ENCODE peak calls at places on chromosomes 5 and 9, in eight cellular contexts. One of them, this sample, is unnamed.

GRCh38 chr5:128782446-128782845 is 182.8 kb upstream of the SLC27A6 start:
- DNase-seq in naive thymus-derived CD4-positive, alpha-beta T cell: no peak
- DNase-seq in neural progenitor cell: no peak
- DNase-seq in endodermal cell: no peak
- DNase-seq in uterus: peak
- DNase-seq in adipocyte: peak
- DNase-seq in brain microvascular endothelial cell: peak
- DNase-seq in foreskin fibroblast: peak
- DNase-seq in this sample: peak

GRCh38 chr9:134501266-134502181 is 140.1 kb upstream of the COL5A1 start:
- DNase-seq in neural progenitor cell: no peak
- DNase-seq in endodermal cell: no peak
- DNase-seq in uterus: no peak
- DNase-seq in foreskin fibroblast: no peak
- DNase-seq in brain microvascular endothelial cell: no peak
- DNase-seq in naive thymus-derived CD4-positive, alpha-beta T cell: no peak
- DNase-seq in adipocyte: no peak
- DNase-seq in this sample: no peak

GRCh38 chr9:18325337-18326011 is 148.5 kb upstream of the ADAMTSL1 start:
- DNase-seq in endodermal cell: no peak
- DNase-seq in adipocyte: no peak
- DNase-seq in naive thymus-derived CD4-positive, alpha-beta T cell: no peak
- DNase-seq in foreskin fibroblast: no peak
- DNase-seq in brain microvascular endothelial cell: no peak
- DNase-seq in neural progenitor cell: no peak
- DNase-seq in uterus: no peak
- DNase-seq in this sample: no peak

GRCh38 chr5:6328173-6328572 is 50.2 kb downstream of the MED10 start:
- DNase-seq in endodermal cell: peak
- DNase-seq in foreskin fibroblast: no peak
- DNase-seq in naive thymus-derived CD4-positive, alpha-beta T cell: no peak
- DNase-seq in adipocyte: peak
- DNase-seq in uterus: no peak
- DNase-seq in brain microvascular endothelial cell: peak
- DNase-seq in neural progenitor cell: peak
- DNase-seq in this sample: peak

GRCh38 chr9:103485138-103485537 is 490.0 kb downstream of the CYLC2 start:
- DNase-seq in naive thymus-derived CD4-positive, alpha-beta T cell: no peak
- DNase-seq in endodermal cell: no peak
- DNase-seq in uterus: no peak
- DNase-seq in foreskin fibroblast: no peak
- DNase-seq in neural progenitor cell: no peak
- DNase-seq in adipocyte: no peak
- DNase-seq in brain microvascular endothelial cell: no peak
- DNase-seq in this sample: no peak

GRCh38 chr5:100667021-100667671 is 132.0 kb downstream of the FAM174A start:
- DNase-seq in foreskin fibroblast: peak
- DNase-seq in brain microvascular endothelial cell: peak
- DNase-seq in endodermal cell: no peak
- DNase-seq in uterus: no peak
- DNase-seq in adipocyte: peak
- DNase-seq in naive thymus-derived CD4-positive, alpha-beta T cell: no peak
- DNase-seq in neural progenitor cell: no peak
- DNase-seq in this sample: peak

GRCh38 chr9:78865757-78866156 is 568.8 kb downstream of the PSAT1 start:
- DNase-seq in foreskin fibroblast: no peak
- DNase-seq in endodermal cell: no peak
- DNase-seq in neural progenitor cell: no peak
- DNase-seq in adipocyte: no peak
- DNase-seq in uterus: no peak
- DNase-seq in naive thymus-derived CD4-positive, alpha-beta T cell: no peak
- DNase-seq in brain microvascular endothelial cell: no peak
- DNase-seq in this sample: no peak

GRCh38 chr5:14210729-14211128 is 67.6 kb downstream of the TRIO start:
- DNase-seq in neural progenitor cell: no peak
- DNase-seq in uterus: no peak
- DNase-seq in naive thymus-derived CD4-positive, alpha-beta T cell: no peak
- DNase-seq in adipocyte: no peak
- DNase-seq in brain microvascular endothelial cell: no peak
- DNase-seq in endodermal cell: no peak
- DNase-seq in foreskin fibroblast: no peak
- DNase-seq in this sample: no peak

GRCh38 chr9:87327567-87328125 is 170.0 kb upstream of the DAPK1 start:
- DNase-seq in adipocyte: peak
- DNase-seq in neural progenitor cell: no peak
- DNase-seq in brain microvascular endothelial cell: no peak
- DNase-seq in foreskin fibroblast: peak
- DNase-seq in uterus: no peak
- DNase-seq in endodermal cell: no peak
- DNase-seq in naive thymus-derived CD4-positive, alpha-beta T cell: no peak
- DNase-seq in this sample: no peak

GRCh38 chr5:157458835-157459234 is 1.2 kb upstream of the NIPAL4 start:
- DNase-seq in foreskin fibroblast: no peak
- DNase-seq in neural progenitor cell: no peak
- DNase-seq in adipocyte: no peak
- DNase-seq in naive thymus-derived CD4-positive, alpha-beta T cell: no peak
- DNase-seq in uterus: no peak
- DNase-seq in endodermal cell: no peak
- DNase-seq in brain microvascular endothelial cell: no peak
- DNase-seq in this sample: no peak
- H3K4me3 ChIP-seq in foreskin fibroblast: no peak
- H3K4me3 ChIP-seq in neural progenitor cell: no peak
- H3K4me3 ChIP-seq in adipocyte: no peak
- H3K4me3 ChIP-seq in naive thymus-derived CD4-positive, alpha-beta T cell: no peak
- H3K4me3 ChIP-seq in uterus: no peak
- H3K4me3 ChIP-seq in endodermal cell: no peak
- H3K4me3 ChIP-seq in brain microvascular endothelial cell: no peak
- H3K4me3 ChIP-seq in this sample: no peak

GRCh38 chr5:55989860-55990259 is 4.9 kb downstream of the IL6ST start:
- DNase-seq in naive thymus-derived CD4-positive, alpha-beta T cell: no peak
- DNase-seq in uterus: no peak
- DNase-seq in brain microvascular endothelial cell: no peak
- DNase-seq in foreskin fibroblast: no peak
- DNase-seq in adipocyte: peak
- DNase-seq in neural progenitor cell: no peak
- DNase-seq in endodermal cell: no peak
- DNase-seq in this sample: peak
- H3K4me3 ChIP-seq in naive thymus-derived CD4-positive, alpha-beta T cell: peak
- H3K4me3 ChIP-seq in uterus: no peak
- H3K4me3 ChIP-seq in brain microvascular endothelial cell: no peak
- H3K4me3 ChIP-seq in foreskin fibroblast: peak
- H3K4me3 ChIP-seq in adipocyte: peak
- H3K4me3 ChIP-seq in neural progenitor cell: no peak
- H3K4me3 ChIP-seq in endodermal cell: peak
- H3K4me3 ChIP-seq in this sample: peak

DNA sequence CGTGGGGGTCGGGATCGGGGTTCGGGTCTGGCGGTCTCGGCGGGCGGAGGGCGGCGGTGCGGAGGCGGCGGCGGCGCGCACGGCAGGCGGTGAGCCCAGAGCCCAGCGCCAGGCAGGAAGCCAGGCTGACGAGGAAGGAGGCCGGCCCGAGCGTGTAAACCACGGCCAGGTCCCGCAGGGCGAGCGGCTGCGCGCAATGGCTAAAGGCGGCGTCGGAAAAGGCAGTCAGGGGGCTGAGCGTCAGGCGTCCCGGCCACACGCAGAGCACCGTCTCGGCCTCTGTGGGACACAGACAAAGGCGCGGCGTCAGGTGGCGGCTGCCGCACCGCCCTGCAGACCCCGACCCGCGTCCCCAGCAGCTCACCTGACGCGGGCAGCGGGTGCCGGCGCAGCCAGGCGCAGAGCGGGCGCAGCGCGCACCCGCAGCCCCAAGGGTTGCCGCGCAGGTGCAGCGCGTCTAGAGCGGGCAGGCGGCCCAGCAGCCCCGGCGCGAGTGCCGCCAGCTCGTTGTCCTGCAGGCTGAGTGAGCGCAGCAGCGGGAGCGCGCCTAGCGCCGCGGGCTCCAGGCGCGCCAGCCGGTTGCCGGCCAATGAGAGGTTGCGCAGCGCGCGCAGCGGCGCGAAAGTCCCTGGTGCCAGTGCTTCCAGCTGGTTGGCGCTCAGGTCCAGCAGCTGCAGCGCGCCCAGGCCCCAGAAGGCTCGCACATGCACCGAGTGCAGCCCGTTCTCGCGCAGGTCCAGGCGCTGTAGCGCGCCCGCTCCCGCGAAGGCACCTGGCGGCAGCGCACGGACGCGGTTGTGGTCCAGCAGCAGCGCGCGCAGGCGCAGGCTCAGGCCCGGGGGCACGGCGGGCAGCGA is 716 bp downstream of the LRRC26 start:
- DNase-seq in adipocyte: peak
- DNase-seq in foreskin fibroblast: peak
- DNase-seq in naive thymus-derived CD4-positive, alpha-beta T cell: no peak
- DNase-seq in neural progenitor cell: peak
- DNase-seq in endodermal cell: peak
- DNase-seq in uterus: no peak
- DNase-seq in brain microvascular endothelial cell: peak
- DNase-seq in this sample: peak
- H3K4me3 ChIP-seq in adipocyte: peak
- H3K4me3 ChIP-seq in foreskin fibroblast: no peak
- H3K4me3 ChIP-seq in naive thymus-derived CD4-positive, alpha-beta T cell: no peak
- H3K4me3 ChIP-seq in neural progenitor cell: peak
- H3K4me3 ChIP-seq in endodermal cell: peak
- H3K4me3 ChIP-seq in uterus: peak
- H3K4me3 ChIP-seq in brain microvascular endothelial cell: no peak
- H3K4me3 ChIP-seq in this sample: peak

GRCh38 chr5:84383816-84384603 is 670 bp downstream of the EDIL3 start:
- DNase-seq in foreskin fibroblast: no peak
- DNase-seq in adipocyte: peak
- DNase-seq in endodermal cell: peak
- DNase-seq in neural progenitor cell: peak
- DNase-seq in naive thymus-derived CD4-positive, alpha-beta T cell: no peak
- DNase-seq in brain microvascular endothelial cell: peak
- DNase-seq in uterus: peak
- DNase-seq in this sample: peak

GRCh38 chr5:84382363-84383295 is 2.1 kb downstream of the EDIL3 start:
- DNase-seq in brain microvascular endothelial cell: peak
- DNase-seq in adipocyte: peak
- DNase-seq in endodermal cell: peak
- DNase-seq in naive thymus-derived CD4-positive, alpha-beta T cell: no peak
- DNase-seq in foreskin fibroblast: no peak
- DNase-seq in uterus: peak
- DNase-seq in neural progenitor cell: peak
- DNase-seq in this sample: peak

GRCh38 chr5:84383296-84383815 is 1.3 kb downstream of the EDIL3 start:
- DNase-seq in uterus: no peak
- DNase-seq in naive thymus-derived CD4-positive, alpha-beta T cell: no peak
- DNase-seq in brain microvascular endothelial cell: no peak
- DNase-seq in neural progenitor cell: no peak
- DNase-seq in adipocyte: no peak
- DNase-seq in endodermal cell: no peak
- DNase-seq in foreskin fibroblast: no peak
- DNase-seq in this sample: no peak

GRCh38 chr5:84384604-84385575 is at the start of gene EDIL3:
- DNase-seq in uterus: peak
- DNase-seq in adipocyte: peak
- DNase-seq in naive thymus-derived CD4-positive, alpha-beta T cell: no peak
- DNase-seq in endodermal cell: peak
- DNase-seq in brain microvascular endothelial cell: peak
- DNase-seq in neural progenitor cell: peak
- DNase-seq in foreskin fibroblast: no peak
- DNase-seq in this sample: peak

GRCh38 chr5:84385705-84386104 is 1.0 kb upstream of the EDIL3 start:
- DNase-seq in foreskin fibroblast: no peak
- DNase-seq in neural progenitor cell: no peak
- DNase-seq in naive thymus-derived CD4-positive, alpha-beta T cell: no peak
- DNase-seq in adipocyte: no peak
- DNase-seq in brain microvascular endothelial cell: no peak
- DNase-seq in uterus: no peak
- DNase-seq in endodermal cell: no peak
- DNase-seq in this sample: peak
- H3K4me3 ChIP-seq in foreskin fibroblast: no peak
- H3K4me3 ChIP-seq in neural progenitor cell: peak
- H3K4me3 ChIP-seq in naive thymus-derived CD4-positive, alpha-beta T cell: no peak
- H3K4me3 ChIP-seq in adipocyte: no peak
- H3K4me3 ChIP-seq in brain microvascular endothelial cell: peak
- H3K4me3 ChIP-seq in uterus: peak
- H3K4me3 ChIP-seq in endodermal cell: no peak
- H3K4me3 ChIP-seq in this sample: peak

DNA sequence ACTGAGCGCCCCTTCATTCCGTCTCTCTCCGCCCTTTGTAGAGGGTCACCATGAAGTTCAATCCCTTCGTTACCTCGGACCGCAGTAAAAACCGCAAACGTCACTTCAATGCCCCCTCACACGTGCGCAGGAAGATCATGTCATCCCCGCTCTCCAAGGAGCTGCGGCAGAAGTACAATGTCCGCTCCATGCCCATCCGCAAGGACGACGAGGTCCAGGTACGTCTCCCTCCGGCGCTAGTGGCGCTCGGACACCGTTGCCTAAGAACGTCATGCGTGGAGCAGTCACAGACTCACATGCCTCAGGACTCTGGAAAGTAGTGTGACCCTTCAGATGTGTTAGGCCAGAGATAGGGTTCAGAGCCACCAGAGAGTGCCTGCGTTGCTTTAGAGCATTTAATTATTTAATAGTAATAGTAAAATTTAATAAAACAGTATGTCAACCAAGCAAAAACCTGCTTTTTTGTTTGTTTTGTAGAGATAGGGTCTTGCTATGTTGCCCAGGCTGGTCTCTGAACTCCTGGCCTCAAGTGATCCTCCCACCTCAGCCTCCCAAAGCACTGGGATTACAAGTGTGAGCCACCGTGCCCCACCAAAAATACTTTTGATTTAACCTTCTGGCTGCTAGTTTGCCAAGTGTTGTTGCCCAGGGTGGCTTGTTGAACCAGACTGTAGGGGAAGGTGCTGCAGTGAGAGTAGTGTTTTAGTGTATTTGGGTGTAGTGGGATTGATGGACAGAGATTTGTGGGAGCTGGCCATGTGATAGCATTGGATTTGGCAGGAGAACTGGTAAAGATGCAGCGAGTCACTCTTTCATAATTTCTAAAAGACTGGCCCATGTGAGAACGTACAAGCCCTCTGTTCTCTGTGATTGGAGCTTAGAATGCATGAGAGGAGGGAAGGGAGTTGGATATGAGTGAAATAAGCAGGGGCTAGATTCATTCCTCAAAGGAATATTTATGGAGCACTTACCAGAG is 888 bp downstream of the RPL26L1 start:
- DNase-seq in uterus: no peak
- DNase-seq in foreskin fibroblast: no peak
- DNase-seq in neural progenitor cell: no peak
- DNase-seq in naive thymus-derived CD4-positive, alpha-beta T cell: no peak
- DNase-seq in endodermal cell: no peak
- DNase-seq in adipocyte: no peak
- DNase-seq in brain microvascular endothelial cell: no peak
- DNase-seq in this sample: no peak
- H3K4me3 ChIP-seq in uterus: peak
- H3K4me3 ChIP-seq in foreskin fibroblast: peak
- H3K4me3 ChIP-seq in neural progenitor cell: peak
- H3K4me3 ChIP-seq in naive thymus-derived CD4-positive, alpha-beta T cell: peak
- H3K4me3 ChIP-seq in endodermal cell: peak
- H3K4me3 ChIP-seq in adipocyte: peak
- H3K4me3 ChIP-seq in brain microvascular endothelial cell: peak
- H3K4me3 ChIP-seq in this sample: peak

GRCh38 chr5:1007681-1008450 is 736 bp upstream of the NKD2 start:
- DNase-seq in uterus: peak
- DNase-seq in brain microvascular endothelial cell: no peak
- DNase-seq in neural progenitor cell: no peak
- DNase-seq in adipocyte: no peak
- DNase-seq in endodermal cell: peak
- DNase-seq in foreskin fibroblast: no peak
- DNase-seq in naive thymus-derived CD4-positive, alpha-beta T cell: no peak
- DNase-seq in this sample: no peak
- H3K4me3 ChIP-seq in uterus: no peak
- H3K4me3 ChIP-seq in brain microvascular endothelial cell: no peak
- H3K4me3 ChIP-seq in neural progenitor cell: no peak
- H3K4me3 ChIP-seq in adipocyte: no peak
- H3K4me3 ChIP-seq in endodermal cell: no peak
- H3K4me3 ChIP-seq in foreskin fibroblast: no peak
- H3K4me3 ChIP-seq in naive thymus-derived CD4-positive, alpha-beta T cell: no peak
- H3K4me3 ChIP-seq in this sample: no peak